ENCODE peak calls at places on chromosomes 4 and X, in five cellular contexts. N is astrocyte; Q is fibroblast of pulmonary artery; J is heart right ventricle; P is CD8-positive, alpha-beta T cell. C is an unnamed sample.

GRCh38 chr4:163493643-163494359 is 689 bp upstream of the TMA16 start:
- DNase-seq in N (no peak), Q (no peak), J (peak; percentile 25), P (no peak), C (no peak)

GRCh38 chrX:19909761-19910160 is 22.4 kb upstream of the SH3KBP1 start:
- DNase-seq in N (no peak), Q (no peak), J (no peak), P (no peak), C (no peak)

GRCh38 chr4:177802149-177802548 is 359.9 kb upstream of the AGA start:
- DNase-seq in N (no peak), Q (no peak), J (no peak), P (no peak), C (no peak)

GRCh38 chr4:67928547-67928946 is 34.7 kb downstream of the TMPRSS11A start:
- DNase-seq in N (peak; percentile 41), Q (no peak), J (no peak), P (no peak), C (peak; percentile 22)

GRCh38 chr4:24771241-24771640 is 24.1 kb upstream of the SOD3 start:
- DNase-seq in N (peak; percentile 72), Q (no peak), J (no peak), P (no peak), C (peak; percentile 19)

GRCh38 chrX:153643431-153644351 is 3.3 kb upstream of the DUSP9 start:
- DNase-seq in N (no peak), Q (no peak), J (no peak), P (no peak), C (no peak)

GRCh38 chrX:3142259-3143042 is 101.2 kb downstream of the ARSF start:
- DNase-seq in N (no peak), Q (no peak), J (no peak), P (no peak), C (no peak)

GRCh38 chr4:100582146-100582545 is 64.3 kb upstream of the EMCN start:
- DNase-seq in N (no peak), Q (peak; percentile 2), J (no peak), P (no peak), C (no peak)

DNA sequence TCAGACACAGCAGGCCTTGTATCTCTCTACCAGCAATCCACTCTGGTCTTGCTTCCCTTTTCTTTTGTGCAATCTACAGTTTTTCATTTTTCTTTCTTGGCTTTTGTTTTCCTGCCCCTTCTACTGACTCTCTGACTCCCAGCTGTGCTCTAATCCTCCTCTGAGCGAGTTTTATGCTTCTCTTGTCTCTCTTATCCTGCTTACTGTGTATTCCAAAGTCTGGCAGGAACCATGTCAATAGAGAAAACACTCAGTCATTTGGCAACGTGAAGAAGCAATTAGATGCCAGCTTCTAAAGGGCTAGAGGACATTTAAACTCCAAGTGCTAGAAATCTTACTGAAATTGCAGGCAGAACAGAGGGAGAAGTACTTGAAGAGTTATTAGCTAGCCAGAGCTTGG is 984.6 kb upstream of the TENM3 start:
- DNase-seq in N (no peak), Q (no peak), J (no peak), P (no peak), C (no peak)
- H3K4me3 ChIP-seq in N (no peak overlapping the region), Q (no peak overlapping the region), J (no peak overlapping the region), P (no peak overlapping the region), C (no peak overlapping the region)

DNA sequence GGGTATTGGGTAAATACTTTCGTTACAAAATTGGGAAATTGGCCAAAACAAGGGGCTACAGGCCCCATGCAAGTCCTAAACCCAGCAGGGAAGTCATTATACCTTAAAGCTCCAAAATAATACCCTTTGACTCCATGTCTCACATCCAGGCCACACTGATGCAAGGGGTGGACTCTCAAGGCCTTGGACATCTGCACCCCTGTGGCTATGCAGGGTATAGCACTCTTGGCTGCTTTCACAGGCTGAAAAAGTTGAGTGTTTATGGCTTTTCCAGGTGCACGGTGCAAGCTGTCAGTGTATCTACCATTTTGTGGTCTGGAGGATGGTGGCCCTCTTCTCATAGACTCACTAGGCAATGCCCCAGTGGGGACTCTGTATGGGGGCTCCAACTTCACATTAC is 326.5 kb downstream of the TEX13C start:
- DNase-seq in N (no peak), Q (no peak), J (no peak), P (no peak), C (no peak)
- TF ChIP-seq CTCF in N (no peak), Q (no peak), J (no peak), P (no peak), C (peak; percentile 11)

DNA sequence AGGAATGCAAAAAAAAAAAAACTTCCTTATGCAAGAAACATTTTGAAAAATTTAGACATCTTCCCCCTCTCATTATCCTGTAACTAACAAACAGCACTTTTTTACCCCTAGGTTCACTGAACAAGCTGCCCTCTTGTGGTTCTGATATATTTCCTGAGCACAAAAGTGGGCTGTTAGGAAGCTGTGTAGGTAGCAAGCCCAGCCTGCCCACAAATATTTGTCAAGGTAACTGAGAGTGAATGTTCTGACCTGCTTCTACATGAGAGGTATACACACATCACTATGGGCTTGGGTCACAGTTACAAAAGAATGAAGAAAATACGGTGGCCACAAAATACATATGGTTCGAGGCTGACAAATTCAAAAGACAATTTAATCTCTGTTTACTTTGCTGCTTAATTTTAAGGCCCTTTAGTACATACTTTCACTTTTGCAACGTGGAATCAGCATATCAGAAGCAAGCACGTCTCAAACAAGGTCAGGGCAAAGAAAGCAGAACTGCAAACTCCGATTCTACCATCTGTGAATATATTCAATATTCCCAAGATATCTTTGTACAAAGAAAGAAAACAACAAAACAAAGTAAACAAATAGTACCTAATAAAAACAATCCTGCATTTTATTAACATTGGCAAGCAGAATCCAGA is 78.6 kb downstream of the RBM47 start:
- DNase-seq in N (peak; percentile 34), Q (peak; percentile 62), J (no peak), P (peak; percentile 11), C (peak; percentile 68)
- H3K4me3 ChIP-seq in N (no peak overlapping the region), Q (peak overlapping the region; percentile 4), J (peak overlapping the region; percentile 29), P (peak overlapping the region; percentile 25), C (peak overlapping the region; percentile 40)

GRCh38 chrX:38220024-38220935 is at the start of gene SRPX:
- DNase-seq in N (peak; percentile 34), Q (peak; percentile 72), J (peak; percentile 19), P (no peak), C (peak; percentile 60)
- TF ChIP-seq CTCF in N (peak; percentile 23), Q (peak; percentile 24), J (no peak), P (no peak), C (peak; percentile 41)

DNA sequence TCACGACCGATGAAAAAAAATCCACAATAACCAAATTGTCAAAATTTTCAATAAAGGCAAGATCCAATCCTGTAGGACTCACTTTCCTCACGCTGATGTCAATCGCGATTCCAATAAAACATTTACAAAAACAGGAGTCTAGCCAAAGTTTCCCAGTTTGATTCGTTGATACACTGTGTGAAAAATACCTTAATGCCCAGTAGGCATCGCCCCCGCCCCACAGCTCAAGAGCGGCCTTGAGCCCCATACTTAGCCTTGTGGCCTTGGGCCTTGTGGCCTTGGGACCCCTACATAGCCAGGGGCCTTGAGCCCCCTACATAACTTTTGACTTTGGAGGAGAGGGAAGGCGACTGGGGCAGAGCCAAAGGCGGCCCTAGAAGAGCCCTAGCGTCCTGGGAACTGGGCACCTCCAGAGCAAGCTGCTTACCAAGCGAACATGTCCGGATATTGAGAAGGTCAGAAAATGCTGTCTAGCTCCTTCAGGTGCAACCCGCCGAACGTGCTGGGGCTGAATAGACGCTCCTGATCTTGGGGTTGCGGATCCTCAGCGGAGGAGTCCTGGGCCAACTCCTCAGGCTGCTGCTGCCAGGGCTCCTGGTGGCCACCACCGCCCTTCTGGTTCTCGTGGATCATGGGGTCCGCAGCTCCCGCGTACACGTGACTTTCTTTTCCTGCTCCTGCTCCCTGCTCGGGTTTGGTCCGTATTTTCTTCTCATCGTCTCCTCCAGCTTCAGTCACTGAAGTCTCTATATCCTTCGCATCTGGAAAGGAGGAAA is 62.9 kb downstream of the RHOXF2B start:
- DNase-seq in N (no peak), Q (no peak), J (no peak), P (no peak), C (no peak)
- H3K4me3 ChIP-seq in N (no peak overlapping the region), Q (no peak overlapping the region), J (peak overlapping the region; percentile 28), P (no peak overlapping the region), C (no peak overlapping the region)

DNA sequence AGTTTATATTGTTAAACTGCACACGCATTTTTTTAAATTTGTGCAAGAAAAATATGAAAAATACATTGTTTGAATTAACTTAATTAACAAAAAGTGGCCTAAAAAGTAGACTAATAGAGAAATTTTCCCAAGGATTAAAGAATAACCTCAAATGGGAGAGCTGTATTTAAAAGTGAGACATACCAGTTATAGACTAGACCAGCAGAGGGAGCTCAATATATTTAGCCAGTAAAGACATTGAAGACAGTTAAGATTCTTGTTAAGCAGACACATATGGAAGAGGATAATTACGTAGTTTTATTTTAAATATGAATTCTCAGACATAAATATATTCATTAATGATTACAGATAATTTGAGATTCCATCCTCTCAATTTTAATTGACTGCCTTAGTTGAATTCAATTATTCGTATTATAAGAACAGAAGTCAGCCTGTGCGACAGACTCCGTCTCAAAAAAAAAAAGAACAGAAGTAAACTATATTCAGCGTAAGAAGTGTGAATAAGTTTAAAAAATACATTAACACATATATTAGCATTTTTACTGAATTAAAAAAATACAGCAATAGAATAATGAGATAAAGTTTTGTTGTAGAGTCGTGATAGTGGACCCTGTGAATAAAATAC is 64.8 kb downstream of the GLRA3 start:
- DNase-seq in N (peak; percentile 32), Q (peak; percentile 71), J (no peak), P (no peak), C (peak; percentile 77)
- TF ChIP-seq CTCF in N (peak; percentile 60), Q (peak; percentile 82), J (peak; percentile 32), P (peak; percentile 20), C (peak; percentile 68)

C was measured in fibroblast of the aortic adventitia.